ENCODE peak calls at places on chromosomes 16 and 17, in nine cellular contexts. K, L, X, R, U, O, T, Z and C are unnamed samples.

GRCh38 chr16:12985516-12985915 is 84.1 kb downstream of the SHISA9 start:
- DNase-seq in K (no peak), L (no peak), X (no peak), R (no peak), U (no peak), O (no peak), T (no peak), Z (no peak), C (no peak)

GRCh38 chr17:50060951-50061712 is 5.2 kb downstream of the ITGA3 start:
- DNase-seq in K (no peak), L (no peak), X (no peak), R (no peak), U (no peak), O (no peak), T (peak), Z (no peak), C (no peak)

GRCh38 chr17:2218426-2218825 is 85.2 kb downstream of the SMG6 start:
- DNase-seq in K (no peak), L (no peak), X (no peak), R (no peak), U (no peak), O (no peak), T (no peak), Z (no peak), C (no peak)

GRCh38 chr17:7884581-7885356 is 3.8 kb upstream of the CHD3 start:
- DNase-seq in K (peak), L (no peak), X (peak), R (no peak), U (no peak), O (peak), T (no peak), Z (peak), C (no peak)

GRCh38 chr16:87847785-87848675 is 21.3 kb downstream of the SLC7A5 start:
- DNase-seq in K (no peak), L (no peak), X (no peak), R (no peak), U (no peak), O (no peak), T (no peak), Z (no peak), C (no peak)

GRCh38 chr17:40452074-40452787 is 9.0 kb downstream of the IGFBP4 start:
- DNase-seq in K (peak), L (no peak), X (no peak), R (no peak), U (no peak), O (no peak), T (peak), Z (no peak), C (no peak)

GRCh38 chr16:54336805-54337204 is 50.2 kb upstream of the IRX3 start:
- DNase-seq in K (no peak), L (no peak), X (no peak), R (no peak), U (no peak), O (no peak), T (no peak), Z (no peak), C (no peak)

GRCh38 chr17:3935140-3935542 is 18.9 kb upstream of the P2RX1 start:
- DNase-seq in K (peak), L (no peak), X (peak), R (no peak), U (peak), O (no peak), T (peak), Z (peak), C (no peak)

GRCh38 chr17:22265807-22266206 is 573.5 kb downstream of the KCNJ18 start:
- DNase-seq in K (no peak), L (no peak), X (peak), R (no peak), U (no peak), O (no peak), T (no peak), Z (no peak), C (no peak)

GRCh38 chr17:51908841-51909537 is 249.5 kb downstream of the CA10 start:
- DNase-seq in K (no peak), L (no peak), X (no peak), R (no peak), U (no peak), O (no peak), T (no peak), Z (no peak), C (no peak)

GRCh38 chr16:86531193-86531550 is 20.8 kb downstream of the FOXF1 start:
- DNase-seq in K (no peak), L (no peak), X (no peak), R (no peak), U (no peak), O (no peak), T (peak), Z (no peak), C (no peak)

GRCh38 chr17:306116-306515 is 46.5 kb downstream of the RPH3AL start:
- DNase-seq in K (no peak), L (no peak), X (no peak), R (no peak), U (no peak), O (no peak), T (no peak), Z (no peak), C (no peak)

GRCh38 chr17:70563301-70563820 is 394.0 kb downstream of the KCNJ2 start:
- DNase-seq in K (no peak), L (no peak), X (no peak), R (peak), U (no peak), O (no peak), T (no peak), Z (no peak), C (no peak)